ENCODE peak calls at places on chromosomes 3 and 15, in six cellular contexts. One of them, this sample, is unnamed.
A peak's percentile ranks its signal among the peaks of the same experiment; 100 is the strongest.

GRCh38 chr3:189862385-189863023 is 231.3 kb downstream of the TP63 start:
- DNase-seq in activated T-cell treated with anti-CD3 and anti-CD28 coated beads for 1 hour: no peak
- DNase-seq in NCI-H1417: no peak
- DNase-seq in CD4-positive, alpha-beta T cell: no peak
- DNase-seq in NCI-H748 treated with DMSO at 0.1 percent for 48 hours: no peak
- DNase-seq in left cardiac atrium: no peak
- DNase-seq in this sample: no peak

GRCh38 chr3:53198996-53199395 is 38.0 kb downstream of the PRKCD start:
- DNase-seq in NCI-H748 treated with DMSO at 0.1 percent for 48 hours: no peak
- DNase-seq in activated T-cell treated with anti-CD3 and anti-CD28 coated beads for 1 hour: no peak
- DNase-seq in CD4-positive, alpha-beta T cell: no peak
- DNase-seq in NCI-H1417: no peak
- DNase-seq in left cardiac atrium: no peak
- DNase-seq in this sample: no peak

GRCh38 chr15:52171386-52171785 is 19.8 kb downstream of the GNB5 start:
- DNase-seq in NCI-H1417: no peak
- DNase-seq in activated T-cell treated with anti-CD3 and anti-CD28 coated beads for 1 hour: no peak
- DNase-seq in NCI-H748 treated with DMSO at 0.1 percent for 48 hours: no peak
- DNase-seq in left cardiac atrium: no peak
- DNase-seq in CD4-positive, alpha-beta T cell: no peak
- DNase-seq in this sample: no peak

GRCh38 chr3:159804726-159805410 is 183.8 kb upstream of the IL12A start:
- DNase-seq in left cardiac atrium: peak; percentile 67
- DNase-seq in NCI-H748 treated with DMSO at 0.1 percent for 48 hours: peak; percentile 43
- DNase-seq in CD4-positive, alpha-beta T cell: no peak
- DNase-seq in activated T-cell treated with anti-CD3 and anti-CD28 coated beads for 1 hour: no peak
- DNase-seq in NCI-H1417: peak; percentile 84
- DNase-seq in this sample: peak; percentile 59

GRCh38 chr15:101108458-101108775 is 143.4 kb downstream of the CHSY1 start:
- DNase-seq in activated T-cell treated with anti-CD3 and anti-CD28 coated beads for 1 hour: no peak
- DNase-seq in left cardiac atrium: no peak
- DNase-seq in CD4-positive, alpha-beta T cell: no peak
- DNase-seq in NCI-H1417: no peak
- DNase-seq in NCI-H748 treated with DMSO at 0.1 percent for 48 hours: no peak
- DNase-seq in this sample: no peak

GRCh38 chr15:38671675-38672141 is 107.1 kb upstream of the RASGRP1 start:
- DNase-seq in activated T-cell treated with anti-CD3 and anti-CD28 coated beads for 1 hour: no peak
- DNase-seq in NCI-H748 treated with DMSO at 0.1 percent for 48 hours: no peak
- DNase-seq in CD4-positive, alpha-beta T cell: no peak
- DNase-seq in left cardiac atrium: no peak
- DNase-seq in NCI-H1417: no peak
- DNase-seq in this sample: no peak

GRCh38 chr15:63466378-63467192 is 37.8 kb upstream of the USP3 start:
- DNase-seq in left cardiac atrium: no peak
- DNase-seq in CD4-positive, alpha-beta T cell: peak; percentile 46
- DNase-seq in activated T-cell treated with anti-CD3 and anti-CD28 coated beads for 1 hour: peak; percentile 23
- DNase-seq in NCI-H1417: peak; percentile 15
- DNase-seq in NCI-H748 treated with DMSO at 0.1 percent for 48 hours: peak; percentile 67
- DNase-seq in this sample: no peak

GRCh38 chr3:99651561-99651960 is 13.2 kb downstream of the COL8A1 start:
- DNase-seq in activated T-cell treated with anti-CD3 and anti-CD28 coated beads for 1 hour: no peak
- DNase-seq in NCI-H748 treated with DMSO at 0.1 percent for 48 hours: no peak
- DNase-seq in NCI-H1417: no peak
- DNase-seq in left cardiac atrium: peak; percentile 47
- DNase-seq in CD4-positive, alpha-beta T cell: no peak
- DNase-seq in this sample: peak; percentile 79

GRCh38 chr3:14289590-14290453 is 111.2 kb downstream of the LSM3 start:
- DNase-seq in CD4-positive, alpha-beta T cell: no peak
- DNase-seq in NCI-H748 treated with DMSO at 0.1 percent for 48 hours: no peak
- DNase-seq in NCI-H1417: no peak
- DNase-seq in left cardiac atrium: no peak
- DNase-seq in activated T-cell treated with anti-CD3 and anti-CD28 coated beads for 1 hour: no peak
- DNase-seq in this sample: no peak

GRCh38 chr15:84992157-84992940 is 10.7 kb downstream of the PDE8A start:
- DNase-seq in left cardiac atrium: no peak
- DNase-seq in NCI-H1417: no peak
- DNase-seq in NCI-H748 treated with DMSO at 0.1 percent for 48 hours: no peak
- DNase-seq in activated T-cell treated with anti-CD3 and anti-CD28 coated beads for 1 hour: no peak
- DNase-seq in CD4-positive, alpha-beta T cell: no peak
- DNase-seq in this sample: no peak

GRCh38 chr3:69855436-69856162 is 116.3 kb downstream of the MITF start:
- DNase-seq in CD4-positive, alpha-beta T cell: no peak
- DNase-seq in activated T-cell treated with anti-CD3 and anti-CD28 coated beads for 1 hour: no peak
- DNase-seq in NCI-H748 treated with DMSO at 0.1 percent for 48 hours: no peak
- DNase-seq in NCI-H1417: no peak
- DNase-seq in left cardiac atrium: no peak
- DNase-seq in this sample: no peak

GRCh38 chr15:78921517-78921916 is 23.3 kb downstream of the CTSH start:
- DNase-seq in NCI-H748 treated with DMSO at 0.1 percent for 48 hours: no peak
- DNase-seq in NCI-H1417: no peak
- DNase-seq in CD4-positive, alpha-beta T cell: no peak
- DNase-seq in left cardiac atrium: no peak
- DNase-seq in activated T-cell treated with anti-CD3 and anti-CD28 coated beads for 1 hour: no peak
- DNase-seq in this sample: no peak

GRCh38 chr3:11335056-11335608 is 62.9 kb downstream of the ATG7 start:
- DNase-seq in activated T-cell treated with anti-CD3 and anti-CD28 coated beads for 1 hour: no peak
- DNase-seq in NCI-H748 treated with DMSO at 0.1 percent for 48 hours: peak; percentile 8
- DNase-seq in left cardiac atrium: no peak
- DNase-seq in NCI-H1417: peak; percentile 6
- DNase-seq in CD4-positive, alpha-beta T cell: peak; percentile 1
- DNase-seq in this sample: no peak

GRCh38 chr15:75127186-75127585 is 74.5 kb upstream of the C15orf39 start:
- DNase-seq in activated T-cell treated with anti-CD3 and anti-CD28 coated beads for 1 hour: no peak
- DNase-seq in CD4-positive, alpha-beta T cell: no peak
- DNase-seq in left cardiac atrium: no peak
- DNase-seq in NCI-H748 treated with DMSO at 0.1 percent for 48 hours: no peak
- DNase-seq in NCI-H1417: no peak
- DNase-seq in this sample: no peak

GRCh38 chr15:59300618-59301139 is 72.0 kb downstream of the MYO1E start:
- DNase-seq in NCI-H748 treated with DMSO at 0.1 percent for 48 hours: no peak
- DNase-seq in left cardiac atrium: peak; percentile 56
- DNase-seq in activated T-cell treated with anti-CD3 and anti-CD28 coated beads for 1 hour: no peak
- DNase-seq in NCI-H1417: no peak
- DNase-seq in CD4-positive, alpha-beta T cell: no peak
- DNase-seq in this sample: no peak

GRCh38 chr3:100400424-100400781 is 486 bp downstream of the TOMM70 start:
- DNase-seq in CD4-positive, alpha-beta T cell: peak; percentile 3
- DNase-seq in activated T-cell treated with anti-CD3 and anti-CD28 coated beads for 1 hour: peak; percentile 16
- DNase-seq in NCI-H1417: no peak
- DNase-seq in left cardiac atrium: peak; percentile 39
- DNase-seq in NCI-H748 treated with DMSO at 0.1 percent for 48 hours: peak; percentile 2
- DNase-seq in this sample: no peak

GRCh38 chr15:64713592-64713991 is 61.8 kb downstream of the RBPMS2 start:
- DNase-seq in CD4-positive, alpha-beta T cell: no peak
- DNase-seq in NCI-H1417: no peak
- DNase-seq in left cardiac atrium: no peak
- DNase-seq in activated T-cell treated with anti-CD3 and anti-CD28 coated beads for 1 hour: no peak
- DNase-seq in NCI-H748 treated with DMSO at 0.1 percent for 48 hours: no peak
- DNase-seq in this sample: no peak

GRCh38 chr3:72295276-72295973 is 510.5 kb upstream of the PROK2 start:
- DNase-seq in CD4-positive, alpha-beta T cell: no peak
- DNase-seq in NCI-H1417: no peak
- DNase-seq in NCI-H748 treated with DMSO at 0.1 percent for 48 hours: no peak
- DNase-seq in activated T-cell treated with anti-CD3 and anti-CD28 coated beads for 1 hour: no peak
- DNase-seq in left cardiac atrium: no peak
- DNase-seq in this sample: no peak

GRCh38 chr15:54119056-54119455 is 140.8 kb downstream of the UNC13C start:
- DNase-seq in activated T-cell treated with anti-CD3 and anti-CD28 coated beads for 1 hour: no peak
- DNase-seq in NCI-H1417: no peak
- DNase-seq in CD4-positive, alpha-beta T cell: no peak
- DNase-seq in NCI-H748 treated with DMSO at 0.1 percent for 48 hours: no peak
- DNase-seq in left cardiac atrium: no peak
- DNase-seq in this sample: no peak

GRCh38 chr3:46093327-46093932 is 66.1 kb upstream of the XCR1 start:
- DNase-seq in NCI-H1417: no peak
- DNase-seq in activated T-cell treated with anti-CD3 and anti-CD28 coated beads for 1 hour: no peak
- DNase-seq in left cardiac atrium: no peak
- DNase-seq in NCI-H748 treated with DMSO at 0.1 percent for 48 hours: no peak
- DNase-seq in CD4-positive, alpha-beta T cell: no peak
- DNase-seq in this sample: no peak

GRCh38 chr3:24142127-24142526 is 197.0 kb downstream of the NR1D2 start:
- DNase-seq in activated T-cell treated with anti-CD3 and anti-CD28 coated beads for 1 hour: no peak
- DNase-seq in CD4-positive, alpha-beta T cell: no peak
- DNase-seq in NCI-H1417: no peak
- DNase-seq in left cardiac atrium: no peak
- DNase-seq in NCI-H748 treated with DMSO at 0.1 percent for 48 hours: no peak
- DNase-seq in this sample: no peak

GRCh38 chr3:126285369-126285768 is 71.8 kb downstream of the KLF15 start:
- DNase-seq in NCI-H748 treated with DMSO at 0.1 percent for 48 hours: no peak
- DNase-seq in activated T-cell treated with anti-CD3 and anti-CD28 coated beads for 1 hour: no peak
- DNase-seq in CD4-positive, alpha-beta T cell: no peak
- DNase-seq in left cardiac atrium: no peak
- DNase-seq in NCI-H1417: no peak
- DNase-seq in this sample: no peak

This sample was measured in kidney.